ENCODE peak calls at places on chromosomes 16 and 17, in five cellular contexts. One of them, this sample, is unnamed.

GRCh38 chr16:57791903-57792461 is 10.3 kb downstream of the KIFC3 start:
- DNase-seq in AG10803: no peak
- DNase-seq in frontal cortex: no peak
- DNase-seq in germinal center: no peak
- DNase-seq in COLO829: no peak
- DNase-seq in this sample: no peak

GRCh38 chr17:6095501-6095900 is 25.3 kb downstream of the WSCD1 start:
- DNase-seq in AG10803: no peak
- DNase-seq in frontal cortex: no peak
- DNase-seq in germinal center: no peak
- DNase-seq in COLO829: no peak
- DNase-seq in this sample: no peak

GRCh38 chr16:14600164-14600563 is 29.9 kb downstream of the PARN start:
- DNase-seq in AG10803: peak
- DNase-seq in frontal cortex: no peak
- DNase-seq in germinal center: no peak
- DNase-seq in COLO829: peak
- DNase-seq in this sample: peak

GRCh38 chr17:9087921-9088320 is 66.6 kb downstream of the NTN1 start:
- DNase-seq in AG10803: no peak
- DNase-seq in frontal cortex: no peak
- DNase-seq in germinal center: no peak
- DNase-seq in COLO829: no peak
- DNase-seq in this sample: no peak

GRCh38 chr17:69961488-69962145 is 113.4 kb upstream of the KCNJ16 start:
- DNase-seq in AG10803: no peak
- DNase-seq in frontal cortex: no peak
- DNase-seq in germinal center: no peak
- DNase-seq in COLO829: no peak
- DNase-seq in this sample: no peak

GRCh38 chr16:57213462-57213861 is 27.3 kb downstream of the RSPRY1 start:
- DNase-seq in AG10803: peak
- DNase-seq in frontal cortex: no peak
- DNase-seq in germinal center: no peak
- DNase-seq in COLO829: no peak
- DNase-seq in this sample: no peak

GRCh38 chr17:49965522-49965905 is 3.5 kb upstream of the DLX4 start:
- DNase-seq in AG10803: no peak
- DNase-seq in frontal cortex: no peak
- DNase-seq in germinal center: no peak
- DNase-seq in COLO829: no peak
- DNase-seq in this sample: no peak

GRCh38 chr16:80984124-80984892 is 22.4 kb downstream of the CMC2 start:
- DNase-seq in AG10803: no peak
- DNase-seq in frontal cortex: no peak
- DNase-seq in germinal center: no peak
- DNase-seq in COLO829: no peak
- DNase-seq in this sample: no peak

GRCh38 chr17:81342700-81343070 is 47.6 kb upstream of the SLC38A10 start:
- DNase-seq in AG10803: no peak
- DNase-seq in frontal cortex: no peak
- DNase-seq in germinal center: no peak
- DNase-seq in COLO829: no peak
- DNase-seq in this sample: no peak

GRCh38 chr17:31754239-31754945 is 104.7 kb downstream of the COPRS start:
- DNase-seq in AG10803: peak
- DNase-seq in frontal cortex: no peak
- DNase-seq in germinal center: no peak
- DNase-seq in COLO829: peak
- DNase-seq in this sample: peak

GRCh38 chr17:29289852-29290251 is 4.1 kb downstream of the NUFIP2 start:
- DNase-seq in AG10803: no peak
- DNase-seq in frontal cortex: no peak
- DNase-seq in germinal center: no peak
- DNase-seq in COLO829: no peak
- DNase-seq in this sample: no peak

GRCh38 chr16:46693598-46693997 is 4.1 kb downstream of the ORC6 start:
- DNase-seq in AG10803: no peak
- DNase-seq in frontal cortex: no peak
- DNase-seq in germinal center: no peak
- DNase-seq in COLO829: no peak
- DNase-seq in this sample: no peak